ENCODE peak calls at places on chromosomes 2 and 18, in five cellular contexts. One of them, this sample, is unnamed.

GRCh38 chr18:67531929-67532328 is 15.4 kb upstream of the DSEL start:
- DNase-seq in HFF-Myc: no peak
- DNase-seq in right lobe of liver: no peak
- DNase-seq in CD4-positive, CD25-positive, alpha-beta regulatory T cell: no peak
- DNase-seq in kidney: no peak
- DNase-seq in this sample: no peak

GRCh38 chr2:216693414-216694100 is 1.8 kb downstream of the IGFBP5 start:
- DNase-seq in CD4-positive, CD25-positive, alpha-beta regulatory T cell: no peak
- DNase-seq in HFF-Myc: no peak
- DNase-seq in right lobe of liver: no peak
- DNase-seq in kidney: no peak
- DNase-seq in this sample: no peak

GRCh38 chr18:38256366-38256765 is 690.8 kb upstream of the CELF4 start:
- DNase-seq in kidney: no peak
- DNase-seq in HFF-Myc: no peak
- DNase-seq in CD4-positive, CD25-positive, alpha-beta regulatory T cell: no peak
- DNase-seq in right lobe of liver: no peak
- DNase-seq in this sample: no peak

GRCh38 chr18:49174478-49174877 is 223.7 kb upstream of the SMAD7 start:
- DNase-seq in CD4-positive, CD25-positive, alpha-beta regulatory T cell: no peak
- DNase-seq in HFF-Myc: no peak
- DNase-seq in kidney: no peak
- DNase-seq in right lobe of liver: no peak
- DNase-seq in this sample: no peak

GRCh38 chr2:9637330-9637729 is 6.5 kb upstream of the YWHAQ start:
- DNase-seq in CD4-positive, CD25-positive, alpha-beta regulatory T cell: no peak
- DNase-seq in kidney: no peak
- DNase-seq in HFF-Myc: no peak
- DNase-seq in right lobe of liver: no peak
- DNase-seq in this sample: no peak

GRCh38 chr2:203887680-203888079 is 20.1 kb downstream of the CTLA4 start:
- DNase-seq in HFF-Myc: no peak
- DNase-seq in CD4-positive, CD25-positive, alpha-beta regulatory T cell: no peak
- DNase-seq in kidney: no peak
- DNase-seq in right lobe of liver: no peak
- DNase-seq in this sample: no peak

GRCh38 chr2:69166812-69167468 is 154.0 kb downstream of the ANTXR1 start:
- DNase-seq in HFF-Myc: no peak
- DNase-seq in kidney: no peak
- DNase-seq in CD4-positive, CD25-positive, alpha-beta regulatory T cell: no peak
- DNase-seq in right lobe of liver: no peak
- DNase-seq in this sample: no peak

GRCh38 chr18:13338318-13338717 is 119.8 kb downstream of the LDLRAD4 start:
- DNase-seq in CD4-positive, CD25-positive, alpha-beta regulatory T cell: no peak
- DNase-seq in right lobe of liver: no peak
- DNase-seq in kidney: no peak
- DNase-seq in HFF-Myc: no peak
- DNase-seq in this sample: no peak

GRCh38 chr2:99831772-99832171 is 310.6 kb downstream of the AFF3 start:
- DNase-seq in CD4-positive, CD25-positive, alpha-beta regulatory T cell: no peak
- DNase-seq in HFF-Myc: no peak
- DNase-seq in right lobe of liver: no peak
- DNase-seq in kidney: no peak
- DNase-seq in this sample: no peak

GRCh38 chr2:136006658-136007057 is 21.2 kb upstream of the DARS1 start:
- DNase-seq in right lobe of liver: no peak
- DNase-seq in CD4-positive, CD25-positive, alpha-beta regulatory T cell: no peak
- DNase-seq in HFF-Myc: no peak
- DNase-seq in kidney: no peak
- DNase-seq in this sample: no peak

DNA sequence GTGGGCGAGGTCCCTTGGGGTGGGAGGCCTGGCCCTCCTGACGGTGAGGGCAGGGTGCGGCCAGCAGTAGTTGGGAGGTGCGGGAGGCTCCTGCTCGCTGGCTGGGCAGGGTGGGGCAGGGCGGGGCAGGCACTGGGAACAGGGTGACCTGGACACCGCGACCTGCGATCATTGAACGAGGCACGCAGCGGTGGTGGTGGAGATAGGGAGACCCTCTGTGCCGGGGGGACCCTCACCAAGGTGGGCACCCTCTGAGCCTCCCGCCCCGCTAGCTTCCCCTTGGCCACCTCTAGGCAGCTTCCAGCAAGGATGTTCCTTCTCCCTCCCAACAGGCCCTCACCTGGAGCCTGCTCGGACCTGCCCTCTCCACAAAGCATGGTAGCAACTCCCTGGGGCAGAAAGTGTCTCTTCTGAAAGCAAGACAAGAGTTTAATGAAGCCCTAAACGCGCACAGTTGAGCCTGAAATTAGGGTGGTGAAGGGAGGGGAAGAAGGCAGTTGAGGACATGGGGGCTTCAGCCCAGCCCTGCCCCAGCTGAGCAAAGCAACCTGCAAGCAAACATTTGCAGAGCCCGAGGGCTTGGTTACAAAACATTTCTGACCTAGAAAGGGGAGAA is 15.3 kb upstream of the FOSL2 start:
- DNase-seq in HFF-Myc: no peak
- DNase-seq in CD4-positive, CD25-positive, alpha-beta regulatory T cell: no peak
- DNase-seq in kidney: no peak
- DNase-seq in right lobe of liver: no peak
- DNase-seq in this sample: peak
- H3K4me3 ChIP-seq in HFF-Myc: no peak
- H3K4me3 ChIP-seq in CD4-positive, CD25-positive, alpha-beta regulatory T cell: no peak
- H3K4me3 ChIP-seq in kidney: no peak
- H3K4me3 ChIP-seq in right lobe of liver: no peak
- H3K4me3 ChIP-seq in this sample: no peak

DNA sequence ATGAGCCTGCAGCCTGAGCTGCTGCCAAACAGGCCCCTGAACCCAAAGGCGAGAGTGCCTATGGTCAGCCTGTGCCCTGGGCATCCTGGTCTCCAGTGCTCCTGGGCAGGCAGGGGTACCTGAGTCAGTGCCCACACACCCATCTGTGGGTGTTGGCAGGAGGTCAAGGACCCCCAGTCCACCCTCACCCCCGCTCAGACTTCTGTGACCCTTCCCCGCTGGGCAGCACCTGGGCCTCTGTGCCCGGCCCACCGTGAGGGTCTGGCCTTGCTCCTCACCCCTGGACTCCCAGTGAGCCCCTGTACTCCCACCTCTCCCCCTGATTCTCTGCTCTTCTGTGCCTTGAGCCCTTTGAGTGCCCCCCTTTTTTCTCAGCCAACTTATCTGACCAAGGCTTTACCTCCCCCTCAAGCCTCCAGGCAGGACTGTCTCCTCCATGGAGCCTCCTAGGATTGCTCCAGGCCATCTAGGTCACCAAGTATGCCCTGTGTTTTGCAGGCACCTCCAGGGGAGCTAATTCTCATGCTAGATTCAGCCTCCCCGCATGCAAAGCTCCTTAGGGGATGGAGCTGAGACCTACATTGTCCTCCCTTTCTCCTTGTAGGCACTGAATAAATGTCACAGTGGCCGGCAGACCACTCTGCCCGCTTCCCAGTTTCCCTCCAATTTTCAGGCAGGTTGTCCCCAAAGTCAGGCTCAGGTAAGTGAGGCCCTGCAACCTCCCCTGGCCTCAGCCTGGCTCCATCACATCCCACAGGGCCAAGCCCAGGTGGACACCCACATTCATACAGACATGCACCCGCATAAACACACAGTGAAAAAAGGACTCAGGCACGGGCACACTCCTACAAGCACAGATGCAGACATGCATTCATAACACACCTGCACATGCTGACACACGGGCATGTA is 21.9 kb upstream of the PTMA start:
- DNase-seq in CD4-positive, CD25-positive, alpha-beta regulatory T cell: no peak
- DNase-seq in right lobe of liver: no peak
- DNase-seq in kidney: no peak
- DNase-seq in HFF-Myc: no peak
- DNase-seq in this sample: no peak
- H3K4me3 ChIP-seq in CD4-positive, CD25-positive, alpha-beta regulatory T cell: no peak
- H3K4me3 ChIP-seq in right lobe of liver: no peak
- H3K4me3 ChIP-seq in kidney: no peak
- H3K4me3 ChIP-seq in HFF-Myc: no peak
- H3K4me3 ChIP-seq in this sample: no peak

GRCh38 chr2:176088937-176089842 is 3.3 kb upstream of the HOXD13 start:
- DNase-seq in right lobe of liver: no peak
- DNase-seq in kidney: no peak
- DNase-seq in HFF-Myc: no peak
- DNase-seq in CD4-positive, CD25-positive, alpha-beta regulatory T cell: no peak
- DNase-seq in this sample: no peak

GRCh38 chr2:176085120-176085788 is 1.5 kb upstream of the EVX2 start:
- DNase-seq in HFF-Myc: no peak
- DNase-seq in kidney: peak
- DNase-seq in CD4-positive, CD25-positive, alpha-beta regulatory T cell: no peak
- DNase-seq in right lobe of liver: no peak
- DNase-seq in this sample: peak

GRCh38 chr2:176088048-176088936 is 4.2 kb upstream of the HOXD13 start:
- DNase-seq in CD4-positive, CD25-positive, alpha-beta regulatory T cell: no peak
- DNase-seq in HFF-Myc: no peak
- DNase-seq in right lobe of liver: peak
- DNase-seq in kidney: peak
- DNase-seq in this sample: peak

GRCh38 chr2:176085861-176086771 is 2.4 kb upstream of the EVX2 start:
- DNase-seq in HFF-Myc: no peak
- DNase-seq in kidney: no peak
- DNase-seq in right lobe of liver: peak
- DNase-seq in CD4-positive, CD25-positive, alpha-beta regulatory T cell: no peak
- DNase-seq in this sample: peak

DNA sequence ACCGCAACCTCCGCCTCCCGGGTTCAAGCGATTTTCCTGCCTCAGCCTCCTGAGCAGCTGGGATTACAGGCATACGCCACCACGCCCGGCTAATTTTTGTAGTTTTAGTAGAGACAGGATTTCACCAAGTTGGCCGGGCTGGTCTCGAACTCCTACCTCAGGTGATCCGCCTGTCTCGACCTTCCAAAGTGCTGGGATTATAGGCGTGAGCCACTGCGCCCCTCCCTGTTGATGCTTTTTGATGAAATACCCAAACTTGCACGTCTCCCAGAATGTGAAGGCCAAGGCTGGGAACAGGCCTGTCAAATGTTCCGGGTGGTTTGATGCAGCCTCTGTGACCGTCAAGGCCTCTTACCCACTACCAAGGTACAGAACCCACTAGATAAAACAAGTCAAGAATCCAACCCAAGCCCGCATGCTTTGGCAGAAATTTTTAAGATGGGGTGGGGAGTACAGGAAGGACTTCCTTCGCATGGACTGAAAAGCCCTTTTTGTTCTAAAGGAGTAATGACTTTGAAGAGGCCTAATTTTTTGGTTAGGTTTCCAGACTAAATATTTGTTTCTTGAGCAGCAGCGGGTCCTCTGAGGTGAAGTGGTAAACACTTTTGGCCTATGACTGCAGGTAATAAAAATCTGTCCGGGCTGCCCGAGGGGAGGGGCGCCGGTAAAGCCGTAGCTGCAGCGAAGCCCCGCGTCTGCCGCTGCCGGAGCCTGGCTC is 3.7 kb upstream of the EVX2 start:
- DNase-seq in CD4-positive, CD25-positive, alpha-beta regulatory T cell: no peak
- DNase-seq in HFF-Myc: no peak
- DNase-seq in kidney: no peak
- DNase-seq in right lobe of liver: no peak
- DNase-seq in this sample: peak
- H3K4me3 ChIP-seq in CD4-positive, CD25-positive, alpha-beta regulatory T cell: no peak
- H3K4me3 ChIP-seq in HFF-Myc: peak
- H3K4me3 ChIP-seq in kidney: no peak
- H3K4me3 ChIP-seq in right lobe of liver: no peak
- H3K4me3 ChIP-seq in this sample: peak

DNA sequence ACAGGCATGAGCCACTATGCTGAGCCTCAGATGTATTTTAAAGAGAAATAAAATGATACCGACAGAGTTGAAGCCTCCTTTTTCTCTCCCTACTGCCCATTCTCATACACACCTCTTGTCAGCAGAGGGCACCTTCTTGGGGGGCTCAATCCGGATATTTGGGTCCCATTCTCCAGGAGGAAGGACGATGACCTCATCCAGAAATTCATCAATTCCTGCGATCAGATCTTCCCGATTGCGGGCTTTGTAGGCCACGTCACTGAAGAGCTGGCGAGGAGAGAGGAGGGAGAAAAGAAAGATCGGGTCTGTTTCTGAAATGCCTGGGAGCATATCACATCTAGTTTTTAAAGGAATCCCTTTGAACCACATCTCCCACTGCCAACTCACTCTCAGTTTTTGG is 54.4 kb downstream of the MTHFD2 start:
- DNase-seq in HFF-Myc: no peak
- DNase-seq in CD4-positive, CD25-positive, alpha-beta regulatory T cell: no peak
- DNase-seq in kidney: no peak
- DNase-seq in right lobe of liver: no peak
- DNase-seq in this sample: no peak
- H3K4me3 ChIP-seq in HFF-Myc: no peak
- H3K4me3 ChIP-seq in CD4-positive, CD25-positive, alpha-beta regulatory T cell: no peak
- H3K4me3 ChIP-seq in kidney: no peak
- H3K4me3 ChIP-seq in right lobe of liver: no peak
- H3K4me3 ChIP-seq in this sample: no peak

DNA sequence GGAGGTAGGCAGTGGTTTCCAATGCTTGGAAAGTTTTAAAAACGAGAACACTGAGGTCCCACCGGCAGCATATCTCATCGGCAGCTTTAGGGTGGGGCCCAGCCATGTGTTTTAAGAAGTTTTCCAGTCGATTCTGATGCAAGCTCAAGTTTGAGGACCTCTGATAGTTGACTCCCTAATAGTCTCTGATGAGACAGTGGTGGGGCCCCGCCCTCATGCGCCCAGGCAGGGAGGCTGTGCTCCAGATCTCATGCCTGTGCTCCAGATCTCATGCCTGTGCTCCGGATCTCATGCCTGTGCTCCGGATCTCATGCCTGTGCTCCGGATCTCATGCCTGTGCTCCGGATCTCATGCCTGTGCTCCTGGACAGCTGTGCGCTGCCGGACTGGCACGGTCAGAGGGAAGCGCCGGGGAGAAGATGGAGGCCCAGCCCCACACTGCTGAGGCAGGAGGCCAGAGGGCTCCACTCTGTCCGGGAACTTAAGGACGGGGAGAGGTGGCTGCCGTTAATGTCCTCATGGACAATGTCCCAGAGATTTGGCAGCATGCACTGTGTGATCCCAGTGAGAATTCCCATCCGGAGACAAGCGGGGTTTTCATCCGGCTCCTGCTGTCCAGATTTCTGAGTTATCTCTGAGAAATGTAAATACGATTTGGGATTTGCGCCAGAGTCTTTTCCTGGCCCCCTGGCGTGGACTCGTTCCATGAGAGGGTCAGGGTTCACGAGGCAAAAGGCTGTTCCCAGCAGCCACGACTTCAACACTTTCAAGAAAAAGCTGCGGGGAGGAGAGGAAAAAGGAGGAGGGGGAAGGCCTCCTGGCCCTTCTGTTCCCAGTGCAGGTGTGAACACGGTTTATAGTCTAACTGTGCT is 9.4 kb upstream of the COLEC11 start:
- DNase-seq in HFF-Myc: peak
- DNase-seq in right lobe of liver: peak
- DNase-seq in CD4-positive, CD25-positive, alpha-beta regulatory T cell: no peak
- DNase-seq in kidney: peak
- DNase-seq in this sample: peak
- H3K4me3 ChIP-seq in HFF-Myc: no peak
- H3K4me3 ChIP-seq in right lobe of liver: peak
- H3K4me3 ChIP-seq in CD4-positive, CD25-positive, alpha-beta regulatory T cell: no peak
- H3K4me3 ChIP-seq in kidney: no peak
- H3K4me3 ChIP-seq in this sample: no peak